ENCODE peak calls at places on chromosome 1, in five cellular contexts. F, R, T, G and O are unnamed samples.

GRCh38 chr1:244778356-244778755 is 57.1 kb upstream of the COX20 start:
- DNase-seq in F (peak; percentile 90), R (no peak), G (no peak), T (peak; percentile 69), O (peak; percentile 83)

GRCh38 chr1:117346206-117346928 is 20.9 kb upstream of the MAN1A2 start:
- DNase-seq in R (no peak), F (peak; percentile 79), G (peak; percentile 48), T (no peak), O (peak; percentile 41)

GRCh38 chr1:207754011-207754410 is 2.2 kb downstream of the CD46 start:
- DNase-seq in R (no peak), T (no peak), F (no peak), G (no peak), O (no peak)

GRCh38 chr1:156765664-156766063 is 1.7 kb upstream of the PRCC start:
- DNase-seq in F (no peak), G (no peak), R (no peak), T (no peak), O (no peak)

GRCh38 chr1:244657421-244657820 is 4.5 kb downstream of the DESI2 start:
- DNase-seq in F (no peak), R (no peak), T (no peak), G (no peak), O (no peak)

GRCh38 chr1:247189981-247190798 is 18.4 kb upstream of the ZNF124 start:
- DNase-seq in F (no peak), T (no peak), G (no peak), R (no peak), O (no peak)

GRCh38 chr1:175554586-175554985 is 188.8 kb downstream of the TNR start:
- DNase-seq in R (no peak), F (no peak), G (no peak), T (no peak), O (no peak)

GRCh38 chr1:113835686-113836290 is 23.5 kb upstream of the RSBN1 start:
- DNase-seq in T (no peak), R (no peak), G (peak; percentile 57), F (peak; percentile 32), O (peak; percentile 73)

GRCh38 chr1:172172267-172172880 is 248.1 kb upstream of the C1orf105 start:
- DNase-seq in G (no peak), F (peak; percentile 87), R (no peak), T (peak; percentile 56), O (no peak)

GRCh38 chr1:222457513-222457912 is 90.4 kb downstream of the HHIPL2 start:
- DNase-seq in F (no peak), G (no peak), R (no peak), T (no peak), O (no peak)

GRCh38 chr1:10694274-10694632 is 102.2 kb downstream of the CASZ1 start:
- DNase-seq in R (no peak), G (peak; percentile 73), T (no peak), F (peak; percentile 19), O (no peak)

GRCh38 chr1:153510984-153511410 is 24.8 kb downstream of the S100A6 start:
- DNase-seq in F (peak; percentile 71), T (no peak), G (peak; percentile 91), R (peak; percentile 12), O (peak; percentile 91)

GRCh38 chr1:27883536-27884181 is 11.3 kb downstream of the THEMIS2 start:
- DNase-seq in F (no peak), G (no peak), R (no peak), T (no peak), O (no peak)

GRCh38 chr1:54227091-54227602 is 27.2 kb downstream of the MRPL37 start:
- DNase-seq in G (no peak), R (peak; percentile 58), F (peak; percentile 75), T (no peak), O (peak; percentile 51)

GRCh38 chr1:55868026-55868425 is 652.9 kb upstream of the USP24 start:
- DNase-seq in G (peak; percentile 34), F (peak; percentile 71), T (no peak), R (no peak), O (peak; percentile 51)

GRCh38 chr1:210764536-210764935 is 369.4 kb downstream of the KCNH1 start:
- DNase-seq in R (no peak), T (no peak), G (no peak), F (peak; percentile 66), O (no peak)

GRCh38 chr1:68230901-68231626 is 1.3 kb downstream of the WLS start:
- DNase-seq in G (peak; percentile 8), T (no peak), F (no peak), R (no peak), O (peak; percentile 60)

GRCh38 chr1:218507355-218508002 is 162.3 kb downstream of the TGFB2 start:
- DNase-seq in T (no peak), F (no peak), G (peak; percentile 13), R (no peak), O (no peak)

GRCh38 chr1:217780993-217781392 is 149.8 kb downstream of the SPATA17 start:
- DNase-seq in T (no peak), R (no peak), G (no peak), F (no peak), O (no peak)